ENCODE peak calls at places on chromosomes 6 and 20, in four cellular contexts. V, L, M and R are unnamed samples. For H3K36me3, the result is how much of the 10 kb centered on the place peaks cover.

GRCh38 chr6:130933712-130934200 is 106.5 kb downstream of the SMLR1 start:
- DNase-seq in V (no peak), L (no peak), M (peak), R (no peak)

GRCh38 chr6:118748311-118749062 is 97.1 kb upstream of the CEP85L start:
- DNase-seq in V (no peak), L (peak), M (no peak), R (peak)

GRCh38 chr6:44229376-44230033 is 6.1 kb downstream of the SLC29A1 start:
- DNase-seq in V (no peak), L (no peak), M (no peak), R (no peak)

GRCh38 chr6:122712093-122712863 is 67.2 kb upstream of the FABP7 start:
- DNase-seq in V (no peak), L (no peak), M (no peak), R (no peak)

GRCh38 chr6:89927788-89928565 is 33.7 kb downstream of the GJA10 start:
- DNase-seq in V (no peak), L (peak), M (no peak), R (no peak)

GRCh38 chr6:54980511-54981275 is 134.1 kb downstream of the FAM83B start:
- DNase-seq in V (no peak), L (no peak), M (no peak), R (no peak)

GRCh38 chr6:72741083-72741482 is 119.2 kb downstream of the KCNQ5 start:
- DNase-seq in V (no peak), L (no peak), M (no peak), R (no peak)

GRCh38 chr6:39228992-39229767 is at the start of gene KCNK5:
- DNase-seq in V (no peak), L (peak), M (peak), R (peak)

GRCh38 chr6:168437751-168438150 is 3.2 kb upstream of the SMOC2 start:
- DNase-seq in V (no peak), L (no peak), M (no peak), R (no peak)

GRCh38 chr6:165110871-165111270 is 198.5 kb downstream of the C6orf118 start:
- DNase-seq in V (no peak), L (no peak), M (no peak), R (no peak)

GRCh38 chr20:34437330-34437986 is 74.4 kb downstream of the ITCH start:
- DNase-seq in V (no peak), L (no peak), M (no peak), R (no peak)

GRCh38 chr6:72969666-72970065 is 255.6 kb downstream of the KHDC1L start:
- DNase-seq in V (no peak), L (no peak), M (no peak), R (no peak)

GRCh38 chr6:15313367-15313766 is 67.5 kb downstream of the JARID2 start:
- DNase-seq in V (no peak), L (peak), M (no peak), R (no peak)

GRCh38 chr20:15799871-15800270 is 773.4 kb downstream of the KIF16B start:
- DNase-seq in V (no peak), L (no peak), M (no peak), R (no peak)

GRCh38 chr20:49507741-49508434 is 25.4 kb upstream of the KCNB1 start:
- DNase-seq in V (no peak), L (no peak), M (no peak), R (no peak)

GRCh38 chr6:142372348-142372747 is 70.5 kb downstream of the ADGRG6 start:
- DNase-seq in V (no peak), L (no peak), M (no peak), R (no peak)

GRCh38 chr6:80460396-80460912 is 354.0 kb downstream of the BCKDHB start:
- DNase-seq in V (no peak), L (no peak), M (no peak), R (no peak)

GRCh38 chr20:42258568-42258967 is 640.4 kb upstream of the CHD6 start:
- DNase-seq in V (no peak), L (no peak), M (no peak), R (no peak)

GRCh38 chr6:17707371-17707651 is 586 bp upstream of the NUP153 start:
- DNase-seq in V (no peak), L (no peak), M (no peak), R (no peak)

GRCh38 chr6:88612631-88613030 is 350.8 kb downstream of the RNGTT start:
- DNase-seq in V (no peak), L (no peak), M (no peak), R (no peak)
- H3K36me3 ChIP-seq in V (under half), L (under half), M (under half), R (under half)

DNA sequence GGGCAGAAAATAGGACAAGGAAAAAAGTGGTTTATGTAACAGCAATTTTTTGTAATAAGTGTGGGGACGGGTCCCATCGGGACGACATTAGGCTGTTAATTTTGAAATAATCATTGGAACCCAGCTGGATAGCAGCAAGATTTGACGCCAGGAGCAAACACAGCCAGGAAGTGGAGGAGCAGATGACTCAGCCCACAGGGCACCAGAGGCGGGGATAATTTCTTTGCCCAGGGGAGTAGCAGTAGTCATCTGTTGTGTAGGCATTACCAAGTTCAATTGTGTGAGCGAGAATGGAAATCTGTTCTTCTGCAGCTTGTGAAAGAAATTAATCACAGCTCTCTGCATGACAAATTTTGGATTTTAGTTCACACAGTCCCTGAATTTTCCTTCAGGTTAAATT is 22.6 kb upstream of the RIN2 start:
- DNase-seq in V (peak), L (no peak), M (peak), R (no peak)
- TF ChIP-seq SUZ12 in V (no peak), L (no peak), M (no peak), R (no peak)

GRCh38 chr20:43991264-43991663 is 76.6 kb downstream of the TOX2 start:
- DNase-seq in V (no peak), L (no peak), M (no peak), R (no peak)
- H3K36me3 ChIP-seq in V (under half), L (under half), M (under half), R (under half)

GRCh38 chr6:148776321-148776966 is 29.6 kb downstream of the UST start:
- DNase-seq in V (no peak), L (no peak), M (no peak), R (no peak)
- TF ChIP-seq SUZ12 in V (no peak), L (no peak), M (no peak), R (no peak)

GRCh38 chr6:35911871-35912653 is 8.8 kb downstream of the SRPK1 start:
- DNase-seq in V (no peak), L (no peak), M (no peak), R (no peak)
- H3K36me3 ChIP-seq in V (under half), L (half or more), M (half or more), R (half or more)

GRCh38 chr6:32752580-32752979 is 10.8 kb downstream of the HLA-DQB2 start:
- DNase-seq in V (no peak), L (no peak), M (no peak), R (no peak)
- TF ChIP-seq SUZ12 in V (no peak), L (no peak), M (no peak), R (no peak)

DNA sequence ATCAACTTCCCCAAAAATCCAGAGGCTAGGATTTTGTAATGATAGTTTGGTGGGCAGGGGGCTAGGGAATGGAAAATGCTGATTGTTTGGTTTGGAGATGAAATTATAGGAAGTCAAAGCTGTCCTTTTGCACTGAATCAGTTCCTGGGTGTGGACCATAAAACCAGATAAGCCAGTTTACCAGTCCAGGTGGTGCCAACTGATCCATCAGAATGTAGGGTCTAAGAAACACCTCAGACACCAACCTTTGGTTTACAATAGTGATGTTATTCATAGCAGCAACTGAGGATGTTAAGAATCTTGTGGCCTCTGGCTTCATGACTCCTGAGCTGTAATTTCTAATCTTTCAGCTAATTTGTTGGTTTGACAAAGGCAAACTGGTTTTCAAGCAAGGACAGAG is 496.6 kb upstream of the EPHA7 start:
- DNase-seq in V (no peak), L (no peak), M (no peak), R (no peak)
- H3K36me3 ChIP-seq in V (under half), L (under half), M (under half), R (under half)